ENCODE peak calls at places on chromosomes 5 and 9, in seven cellular contexts. One of them, this sample, is unnamed.

GRCh38 chr5:68424799-68425537 is 209.4 kb downstream of the PIK3R1 start:
- DNase-seq in HFF-Myc: peak; percentile 32
- DNase-seq in right atrium auricular region: no peak
- DNase-seq in glutamatergic neuron: no peak
- DNase-seq in RWPE1: peak; percentile 27
- DNase-seq in bronchial epithelial cell: peak; percentile 69
- DNase-seq in fibroblast of mammary gland: peak; percentile 70
- DNase-seq in this sample: no peak

GRCh38 chr5:90279091-90279490 is 130.5 kb downstream of the CETN3 start:
- DNase-seq in RWPE1: no peak
- DNase-seq in HFF-Myc: no peak
- DNase-seq in fibroblast of mammary gland: peak; percentile 14
- DNase-seq in right atrium auricular region: no peak
- DNase-seq in glutamatergic neuron: no peak
- DNase-seq in bronchial epithelial cell: peak; percentile 17
- DNase-seq in this sample: no peak

GRCh38 chr5:27124590-27124989 is 86.2 kb upstream of the CDH9 start:
- DNase-seq in glutamatergic neuron: no peak
- DNase-seq in bronchial epithelial cell: peak; percentile 10
- DNase-seq in RWPE1: peak; percentile 44
- DNase-seq in right atrium auricular region: no peak
- DNase-seq in fibroblast of mammary gland: peak; percentile 36
- DNase-seq in HFF-Myc: no peak
- DNase-seq in this sample: peak; percentile 28

GRCh38 chr5:109826426-109826825 is 136.7 kb downstream of the MAN2A1 start:
- DNase-seq in right atrium auricular region: no peak
- DNase-seq in fibroblast of mammary gland: peak; percentile 25
- DNase-seq in HFF-Myc: no peak
- DNase-seq in RWPE1: peak; percentile 79
- DNase-seq in glutamatergic neuron: no peak
- DNase-seq in bronchial epithelial cell: peak; percentile 92
- DNase-seq in this sample: no peak

GRCh38 chr5:107950774-107951173 is 280.0 kb upstream of the EFNA5 start:
- DNase-seq in right atrium auricular region: no peak
- DNase-seq in bronchial epithelial cell: no peak
- DNase-seq in HFF-Myc: no peak
- DNase-seq in RWPE1: no peak
- DNase-seq in fibroblast of mammary gland: no peak
- DNase-seq in glutamatergic neuron: peak; percentile 26
- DNase-seq in this sample: no peak

GRCh38 chr5:66769839-66770617 is 173.8 kb downstream of the MAST4 start:
- DNase-seq in right atrium auricular region: no peak
- DNase-seq in glutamatergic neuron: peak; percentile 78
- DNase-seq in HFF-Myc: no peak
- DNase-seq in fibroblast of mammary gland: peak; percentile 8
- DNase-seq in bronchial epithelial cell: no peak
- DNase-seq in RWPE1: no peak
- DNase-seq in this sample: peak; percentile 39

GRCh38 chr5:78003914-78004313 is 227.8 kb upstream of the TBCA start:
- DNase-seq in glutamatergic neuron: peak; percentile 34
- DNase-seq in HFF-Myc: no peak
- DNase-seq in fibroblast of mammary gland: peak; percentile 15
- DNase-seq in RWPE1: no peak
- DNase-seq in bronchial epithelial cell: no peak
- DNase-seq in right atrium auricular region: no peak
- DNase-seq in this sample: peak; percentile 21

GRCh38 chr9:84371737-84372136 is 31.2 kb upstream of the SLC28A3 start:
- DNase-seq in RWPE1: peak; percentile 76
- DNase-seq in HFF-Myc: peak; percentile 16
- DNase-seq in glutamatergic neuron: no peak
- DNase-seq in bronchial epithelial cell: peak; percentile 90
- DNase-seq in fibroblast of mammary gland: peak; percentile 97
- DNase-seq in right atrium auricular region: no peak
- DNase-seq in this sample: no peak

GRCh38 chr5:14309199-14309598 is 166.1 kb downstream of the TRIO start:
- DNase-seq in fibroblast of mammary gland: no peak
- DNase-seq in bronchial epithelial cell: no peak
- DNase-seq in right atrium auricular region: no peak
- DNase-seq in HFF-Myc: no peak
- DNase-seq in glutamatergic neuron: no peak
- DNase-seq in RWPE1: no peak
- DNase-seq in this sample: no peak

GRCh38 chr9:19809422-19810269 is 20.8 kb upstream of the SLC24A2 start:
- DNase-seq in bronchial epithelial cell: no peak
- DNase-seq in HFF-Myc: no peak
- DNase-seq in right atrium auricular region: no peak
- DNase-seq in glutamatergic neuron: no peak
- DNase-seq in RWPE1: no peak
- DNase-seq in fibroblast of mammary gland: no peak
- DNase-seq in this sample: no peak

GRCh38 chr9:69527454-69527853 is 144.7 kb downstream of the APBA1 start:
- DNase-seq in right atrium auricular region: no peak
- DNase-seq in fibroblast of mammary gland: no peak
- DNase-seq in RWPE1: no peak
- DNase-seq in glutamatergic neuron: no peak
- DNase-seq in HFF-Myc: no peak
- DNase-seq in bronchial epithelial cell: no peak
- DNase-seq in this sample: no peak

GRCh38 chr9:30932226-30932625 is 1452.2 kb upstream of the ACO1 start:
- DNase-seq in bronchial epithelial cell: peak; percentile 62
- DNase-seq in glutamatergic neuron: no peak
- DNase-seq in HFF-Myc: no peak
- DNase-seq in fibroblast of mammary gland: peak; percentile 0
- DNase-seq in RWPE1: peak; percentile 6
- DNase-seq in right atrium auricular region: no peak
- DNase-seq in this sample: no peak

GRCh38 chr5:72842816-72843215 is 26.4 kb downstream of the TNPO1 start:
- DNase-seq in RWPE1: no peak
- DNase-seq in HFF-Myc: no peak
- DNase-seq in fibroblast of mammary gland: peak; percentile 74
- DNase-seq in glutamatergic neuron: no peak
- DNase-seq in bronchial epithelial cell: peak; percentile 76
- DNase-seq in right atrium auricular region: no peak
- DNase-seq in this sample: no peak

GRCh38 chr9:118928723-118929122 is 440.5 kb downstream of the BRINP1 start:
- DNase-seq in right atrium auricular region: no peak
- DNase-seq in fibroblast of mammary gland: no peak
- DNase-seq in HFF-Myc: no peak
- DNase-seq in bronchial epithelial cell: no peak
- DNase-seq in glutamatergic neuron: no peak
- DNase-seq in RWPE1: no peak
- DNase-seq in this sample: no peak

GRCh38 chr5:6221141-6221626 is 157.2 kb downstream of the MED10 start:
- DNase-seq in right atrium auricular region: no peak
- DNase-seq in fibroblast of mammary gland: no peak
- DNase-seq in bronchial epithelial cell: no peak
- DNase-seq in glutamatergic neuron: no peak
- DNase-seq in RWPE1: no peak
- DNase-seq in HFF-Myc: no peak
- DNase-seq in this sample: no peak

GRCh38 chr5:4949108-4949507 is 191.0 kb upstream of the ADAMTS16 start:
- DNase-seq in HFF-Myc: no peak
- DNase-seq in bronchial epithelial cell: no peak
- DNase-seq in fibroblast of mammary gland: peak; percentile 1
- DNase-seq in right atrium auricular region: no peak
- DNase-seq in RWPE1: no peak
- DNase-seq in glutamatergic neuron: no peak
- DNase-seq in this sample: no peak

GRCh38 chr5:52799358-52799982 is 11.8 kb downstream of the ITGA1 start:
- DNase-seq in HFF-Myc: peak; percentile 51
- DNase-seq in RWPE1: peak; percentile 44
- DNase-seq in fibroblast of mammary gland: peak; percentile 87
- DNase-seq in right atrium auricular region: peak; percentile 74
- DNase-seq in glutamatergic neuron: no peak
- DNase-seq in bronchial epithelial cell: no peak
- DNase-seq in this sample: peak; percentile 68

GRCh38 chr9:137550958-137551655 is 572 bp upstream of the MRPL41 start:
- DNase-seq in bronchial epithelial cell: peak; percentile 16
- DNase-seq in RWPE1: no peak
- DNase-seq in right atrium auricular region: peak; percentile 77
- DNase-seq in fibroblast of mammary gland: peak; percentile 64
- DNase-seq in HFF-Myc: no peak
- DNase-seq in glutamatergic neuron: peak; percentile 94
- DNase-seq in this sample: no peak

GRCh38 chr5:157059093-157059539 is at the start of gene HAVCR1:
- DNase-seq in bronchial epithelial cell: no peak
- DNase-seq in right atrium auricular region: no peak
- DNase-seq in fibroblast of mammary gland: no peak
- DNase-seq in RWPE1: no peak
- DNase-seq in HFF-Myc: no peak
- DNase-seq in glutamatergic neuron: no peak
- DNase-seq in this sample: no peak

GRCh38 chr9:79581794-79582193 is 10.0 kb downstream of the TLE4 start:
- DNase-seq in right atrium auricular region: no peak
- DNase-seq in bronchial epithelial cell: peak; percentile 82
- DNase-seq in HFF-Myc: peak; percentile 82
- DNase-seq in glutamatergic neuron: no peak
- DNase-seq in RWPE1: no peak
- DNase-seq in fibroblast of mammary gland: peak; percentile 85
- DNase-seq in this sample: no peak

GRCh38 chr5:73896668-73897067 is 270.7 kb downstream of the ARHGEF28 start:
- DNase-seq in bronchial epithelial cell: no peak
- DNase-seq in fibroblast of mammary gland: no peak
- DNase-seq in right atrium auricular region: no peak
- DNase-seq in glutamatergic neuron: no peak
- DNase-seq in HFF-Myc: no peak
- DNase-seq in RWPE1: no peak
- DNase-seq in this sample: no peak

GRCh38 chr9:70257991-70258691 is 637 bp upstream of the SMC5 start:
- DNase-seq in glutamatergic neuron: no peak
- DNase-seq in HFF-Myc: peak; percentile 11
- DNase-seq in right atrium auricular region: peak; percentile 66
- DNase-seq in fibroblast of mammary gland: peak; percentile 38
- DNase-seq in RWPE1: peak; percentile 67
- DNase-seq in bronchial epithelial cell: peak; percentile 67
- DNase-seq in this sample: peak; percentile 13

GRCh38 chr5:139482050-139482889 is at the start of gene STING1:
- DNase-seq in fibroblast of mammary gland: peak; percentile 96
- DNase-seq in glutamatergic neuron: no peak
- DNase-seq in bronchial epithelial cell: peak; percentile 95
- DNase-seq in HFF-Myc: peak; percentile 98
- DNase-seq in RWPE1: peak; percentile 97
- DNase-seq in right atrium auricular region: peak; percentile 93
- DNase-seq in this sample: no peak

DNA sequence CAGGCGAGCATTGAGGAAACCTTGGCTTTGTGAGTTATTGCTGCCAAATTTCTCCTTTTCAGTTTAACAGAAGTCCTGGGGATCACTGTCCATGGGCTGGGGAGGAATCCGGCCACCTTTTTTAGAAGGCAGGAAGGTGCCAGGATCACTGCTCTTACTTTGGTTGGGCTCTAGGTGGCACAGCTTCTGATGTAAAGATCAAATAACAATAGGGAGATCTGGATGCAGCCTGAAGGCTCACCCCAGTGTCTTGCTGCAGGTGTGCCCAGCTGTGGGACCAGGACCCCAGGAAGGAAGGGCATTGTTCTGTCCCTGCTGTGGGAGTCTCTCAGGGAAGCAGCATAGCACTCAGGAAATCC is 69.5 kb downstream of the DAB2IP start:
- DNase-seq in bronchial epithelial cell: no peak
- DNase-seq in right atrium auricular region: no peak
- DNase-seq in glutamatergic neuron: no peak
- DNase-seq in HFF-Myc: no peak
- DNase-seq in RWPE1: no peak
- DNase-seq in fibroblast of mammary gland: no peak
- DNase-seq in this sample: no peak
- TF ChIP-seq CTCF in bronchial epithelial cell: peak; percentile 39
- TF ChIP-seq CTCF in right atrium auricular region: no peak
- TF ChIP-seq CTCF in glutamatergic neuron: no peak
- TF ChIP-seq CTCF in HFF-Myc: no peak
- TF ChIP-seq CTCF in RWPE1: no peak
- TF ChIP-seq CTCF in fibroblast of mammary gland: peak; percentile 15
- TF ChIP-seq CTCF in this sample: no peak

GRCh38 chr9:16154570-16155078 is 601.8 kb downstream of the CCDC171 start:
- DNase-seq in glutamatergic neuron: peak; percentile 85
- DNase-seq in right atrium auricular region: no peak
- DNase-seq in HFF-Myc: no peak
- DNase-seq in RWPE1: no peak
- DNase-seq in fibroblast of mammary gland: peak; percentile 35
- DNase-seq in bronchial epithelial cell: peak; percentile 58
- DNase-seq in this sample: peak; percentile 78
- TF ChIP-seq CTCF in glutamatergic neuron: peak; percentile 52
- TF ChIP-seq CTCF in right atrium auricular region: no peak
- TF ChIP-seq CTCF in HFF-Myc: no peak
- TF ChIP-seq CTCF in RWPE1: no peak
- TF ChIP-seq CTCF in fibroblast of mammary gland: no peak
- TF ChIP-seq CTCF in bronchial epithelial cell: peak; percentile 67
- TF ChIP-seq CTCF in this sample: peak; percentile 62

GRCh38 chr5:173885481-173886010 is 2.6 kb upstream of the CPEB4 start:
- DNase-seq in RWPE1: no peak
- DNase-seq in bronchial epithelial cell: no peak
- DNase-seq in glutamatergic neuron: no peak
- DNase-seq in HFF-Myc: no peak
- DNase-seq in fibroblast of mammary gland: no peak
- DNase-seq in right atrium auricular region: no peak
- DNase-seq in this sample: no peak

GRCh38 chr5:173885054-173885443 is 3.1 kb upstream of the CPEB4 start:
- DNase-seq in bronchial epithelial cell: no peak
- DNase-seq in glutamatergic neuron: no peak
- DNase-seq in HFF-Myc: no peak
- DNase-seq in right atrium auricular region: no peak
- DNase-seq in fibroblast of mammary gland: no peak
- DNase-seq in RWPE1: no peak
- DNase-seq in this sample: no peak

GRCh38 chr5:173884402-173885053 is 3.6 kb upstream of the CPEB4 start:
- DNase-seq in right atrium auricular region: no peak
- DNase-seq in fibroblast of mammary gland: no peak
- DNase-seq in bronchial epithelial cell: no peak
- DNase-seq in glutamatergic neuron: no peak
- DNase-seq in HFF-Myc: no peak
- DNase-seq in RWPE1: no peak
- DNase-seq in this sample: no peak

GRCh38 chr5:173887610-173888472 is at the start of gene CPEB4:
- DNase-seq in right atrium auricular region: peak; percentile 100
- DNase-seq in bronchial epithelial cell: peak; percentile 96
- DNase-seq in HFF-Myc: peak; percentile 97
- DNase-seq in fibroblast of mammary gland: peak; percentile 99
- DNase-seq in RWPE1: peak; percentile 100
- DNase-seq in glutamatergic neuron: peak; percentile 97
- DNase-seq in this sample: peak; percentile 97

DNA sequence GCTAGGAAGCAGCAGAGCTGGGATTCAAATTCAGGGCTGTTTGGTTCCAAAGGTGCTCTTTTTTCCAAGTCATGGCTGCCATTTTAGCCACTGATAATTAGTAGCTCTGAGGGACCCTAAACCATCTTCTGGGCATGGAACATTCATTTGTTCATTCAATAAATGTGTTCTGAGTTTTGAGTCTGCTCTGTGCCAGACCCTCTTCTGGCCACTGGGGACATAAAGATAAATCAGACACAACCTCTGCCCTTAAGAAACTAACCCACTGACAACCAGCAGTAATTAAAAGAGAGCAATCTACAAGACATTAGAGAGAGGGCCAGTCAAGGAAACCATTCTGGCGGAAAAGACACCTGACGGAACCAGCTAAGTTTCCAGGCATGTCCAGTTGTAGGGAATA is 2.0 kb upstream of the CPEB4 start:
- DNase-seq in bronchial epithelial cell: no peak
- DNase-seq in RWPE1: no peak
- DNase-seq in right atrium auricular region: no peak
- DNase-seq in HFF-Myc: no peak
- DNase-seq in glutamatergic neuron: no peak
- DNase-seq in fibroblast of mammary gland: no peak
- DNase-seq in this sample: no peak
- TF ChIP-seq CTCF in bronchial epithelial cell: no peak
- TF ChIP-seq CTCF in RWPE1: no peak
- TF ChIP-seq CTCF in right atrium auricular region: no peak
- TF ChIP-seq CTCF in HFF-Myc: no peak
- TF ChIP-seq CTCF in glutamatergic neuron: no peak
- TF ChIP-seq CTCF in fibroblast of mammary gland: no peak
- TF ChIP-seq CTCF in this sample: no peak

GRCh38 chr5:171927345-171927941 is 79.0 kb downstream of the FBXW11 start:
- DNase-seq in right atrium auricular region: no peak
- DNase-seq in RWPE1: no peak
- DNase-seq in bronchial epithelial cell: no peak
- DNase-seq in fibroblast of mammary gland: peak; percentile 22
- DNase-seq in HFF-Myc: no peak
- DNase-seq in glutamatergic neuron: no peak
- DNase-seq in this sample: no peak
- TF ChIP-seq CTCF in right atrium auricular region: no peak
- TF ChIP-seq CTCF in RWPE1: peak; percentile 23
- TF ChIP-seq CTCF in bronchial epithelial cell: peak; percentile 33
- TF ChIP-seq CTCF in fibroblast of mammary gland: peak; percentile 56
- TF ChIP-seq CTCF in HFF-Myc: peak; percentile 25
- TF ChIP-seq CTCF in glutamatergic neuron: peak; percentile 51
- TF ChIP-seq CTCF in this sample: peak; percentile 42